ENCODE peak calls at places on chromosomes 6 and 20, in ten cellular contexts. F is RPMI8226; D is T-helper 1 cell; J is activated T-cell treated with anti-CD3 and anti-CD28 coated beads, Interleukin-2, amount 50 U/mL, for 72 hours; P is HTR-8/SVneo; U is stimulated activated CD8-positive, alpha-beta memory T cell treated with anti-CD3 and anti-CD28 coated beads, Interleukin-4, amount 100 ng/mL, for 24 hours; Z is activated naive CD4-positive, alpha-beta T cell treated with anti-CD3 and anti-CD28 coated beads, Interleukin-2, amount 50 U/mL, for 72 hours; M is GDM1; L is amniotic stem cell; C is hepatocyte. B is an unnamed sample.

GRCh38 chr6:45816674-45817297 is 198.9 kb downstream of the CLIC5 start:
- DNase-seq in F (no peak), D (no peak), J (no peak), P (peak; percentile 27), U (no peak), Z (no peak), M (no peak), L (peak; percentile 19), C (no peak), B (peak; percentile 49)

GRCh38 chr20:1827974-1828785 is 67.0 kb upstream of the SIRPA start:
- DNase-seq in F (no peak), D (no peak), J (no peak), P (no peak), U (no peak), Z (no peak), M (no peak), L (no peak), C (peak; percentile 58), B (no peak)

GRCh38 chr6:16334671-16335070 is 96.3 kb downstream of the GMPR start:
- DNase-seq in F (no peak), D (no peak), J (no peak), P (peak; percentile 81), U (no peak), Z (no peak), M (no peak), L (peak; percentile 55), C (peak; percentile 63), B (peak; percentile 89)

GRCh38 chr6:139392834-139393233 is 18.4 kb upstream of the CITED2 start:
- DNase-seq in F (no peak), D (no peak), J (no peak), P (no peak), U (no peak), Z (no peak), M (no peak), L (no peak), C (no peak), B (peak; percentile 52)

GRCh38 chr20:39039261-39039660 is 77.1 kb downstream of the DHX35 start:
- DNase-seq in F (no peak), D (no peak), J (no peak), P (no peak), U (no peak), Z (no peak), M (no peak), L (no peak), C (no peak), B (peak; percentile 2)

GRCh38 chr6:150069707-150070106 is 786 bp upstream of the ULBP3 start:
- DNase-seq in F (no peak), D (no peak), J (no peak), P (no peak), U (no peak), Z (no peak), M (no peak), L (no peak), C (peak; percentile 29), B (no peak)

GRCh38 chr6:72748759-72749158 is 126.9 kb downstream of the KCNQ5 start:
- DNase-seq in F (no peak), D (no peak), J (peak; percentile 51), P (peak; percentile 42), U (peak; percentile 4), Z (no peak), M (peak; percentile 1), L (peak; percentile 77), C (no peak), B (peak; percentile 81)

GRCh38 chr20:14445310-14445709 is 107.9 kb upstream of the FLRT3 start:
- DNase-seq in F (no peak), D (no peak), J (no peak), P (no peak), U (no peak), Z (no peak), M (no peak), L (no peak), C (no peak), B (no peak)

GRCh38 chr6:1295420-1295819 is 16.5 kb upstream of the FOXQ1 start:
- DNase-seq in F (no peak), D (no peak), J (no peak), P (no peak), U (no peak), Z (no peak), M (no peak), L (no peak), C (no peak), B (no peak)

GRCh38 chr20:53550590-53551187 is 43.0 kb downstream of the ZNF217 start:
- DNase-seq in F (no peak), D (no peak), J (no peak), P (no peak), U (no peak), Z (no peak), M (no peak), L (no peak), C (no peak), B (no peak)

GRCh38 chr20:47031028-47031427 is 136.4 kb downstream of the EYA2 start:
- DNase-seq in F (no peak), D (no peak), J (no peak), P (no peak), U (no peak), Z (no peak), M (no peak), L (no peak), C (no peak), B (no peak)

GRCh38 chr6:46926481-46926880 is 4.7 kb upstream of the ADGRF5 start:
- DNase-seq in F (no peak), D (no peak), J (no peak), P (peak; percentile 34), U (no peak), Z (no peak), M (no peak), L (no peak), C (no peak), B (peak; percentile 25)

GRCh38 chr6:28807682-28808280 is 116.0 kb downstream of the TRIM27 start:
- DNase-seq in F (peak; percentile 90), D (no peak), J (peak; percentile 32), P (no peak), U (no peak), Z (no peak), M (peak; percentile 6), L (peak; percentile 67), C (peak; percentile 47), B (peak; percentile 70)

GRCh38 chr6:84243240-84243639 is 15.8 kb upstream of the CEP162 start:
- DNase-seq in F (no peak), D (no peak), J (no peak), P (no peak), U (no peak), Z (no peak), M (no peak), L (no peak), C (no peak), B (no peak)

GRCh38 chr20:62688855-62689460 is 19.7 kb upstream of the NTSR1 start:
- DNase-seq in F (no peak), D (no peak), J (no peak), P (peak; percentile 54), U (no peak), Z (no peak), M (no peak), L (no peak), C (no peak), B (no peak)

GRCh38 chr20:535958-536357 is 7.6 kb downstream of the CSNK2A1 start:
- DNase-seq in F (no peak), D (no peak), J (no peak), P (no peak), U (no peak), Z (no peak), M (no peak), L (no peak), C (peak; percentile 45), B (no peak)

GRCh38 chr20:63102720-63103375 is 96.1 kb upstream of the BHLHE23 start:
- DNase-seq in F (peak; percentile 74), D (peak; percentile 67), J (peak; percentile 74), P (peak; percentile 57), U (peak; percentile 45), Z (peak; percentile 61), M (peak; percentile 26), L (no peak), C (no peak), B (peak; percentile 10)

GRCh38 chr6:97059473-97059872 is 134.9 kb downstream of the KLHL32 start:
- DNase-seq in F (peak; percentile 40), D (no peak), J (no peak), P (peak; percentile 29), U (no peak), Z (no peak), M (no peak), L (peak; percentile 5), C (peak; percentile 56), B (peak; percentile 45)

GRCh38 chr6:164563866-164564265 is 745.5 kb downstream of the C6orf118 start:
- DNase-seq in F (no peak), D (no peak), J (no peak), P (no peak), U (no peak), Z (no peak), M (no peak), L (no peak), C (no peak), B (no peak)